ENCODE peak calls at places on chromosomes 4 and X, in four cellular contexts. Q is IMR-90, Z is H1, I is mesendoderm. A is an unnamed sample.

GRCh38 chr4:1910643-1911042 is 39.5 kb downstream of the NSD2 start:
- DNase-seq in I (peak; percentile 80), Q (peak; percentile 66), Z (peak; percentile 64), A (peak; percentile 62)

GRCh38 chrX:93673869-93674271 is at the start of gene FAM133A:
- DNase-seq in Z (no peak), I (no peak), Q (peak; percentile 4), A (no peak)

GRCh38 chr4:125043453-125043852 is 271.3 kb upstream of the FAT4 start:
- DNase-seq in I (no peak), Z (no peak), Q (no peak), A (no peak)

GRCh38 chr4:128600410-128600809 is 209.1 kb upstream of the JADE1 start:
- DNase-seq in I (peak; percentile 21), Q (peak; percentile 25), Z (peak; percentile 31), A (no peak)

GRCh38 chr4:94650129-94650495 is 107.6 kb upstream of the BMPR1B start:
- DNase-seq in Z (no peak), Q (no peak), I (no peak), A (no peak)

GRCh38 chr4:102825261-102826071 is 1.9 kb downstream of the UBE2D3 start:
- DNase-seq in Z (no peak), Q (peak; percentile 73), I (peak; percentile 83), A (peak; percentile 50)

GRCh38 chrX:114097866-114098265 is 486.0 kb upstream of the HTR2C start:
- DNase-seq in Z (no peak), I (peak; percentile 76), Q (no peak), A (no peak)

GRCh38 chr4:185774815-185775684 is 36.9 kb downstream of the SORBS2 start:
- DNase-seq in Z (no peak), I (peak; percentile 36), Q (peak; percentile 74), A (no peak)

GRCh38 chr4:141347738-141348524 is 127.2 kb downstream of the ZNF330 start:
- DNase-seq in Q (peak; percentile 28), Z (no peak), I (no peak), A (no peak)

GRCh38 chr4:151921811-151922210 is 161.0 kb upstream of the GATB start:
- DNase-seq in Q (peak; percentile 46), Z (no peak), I (no peak), A (no peak)

GRCh38 chr4:149549911-149550310 is 265.7 kb downstream of the IQCM start:
- DNase-seq in I (peak; percentile 80), Z (no peak), Q (no peak), A (peak; percentile 62)

GRCh38 chr4:121139533-121140222 is 24.4 kb downstream of the TNIP3 start:
- DNase-seq in I (no peak), Z (no peak), Q (peak; percentile 89), A (no peak)

GRCh38 chr4:101594588-101594987 is 195.9 kb upstream of the BANK1 start:
- DNase-seq in Q (no peak), Z (no peak), I (no peak), A (no peak)

GRCh38 chr4:113815826-113816225 is 54.3 kb upstream of the CAMK2D start:
- DNase-seq in I (no peak), Q (no peak), Z (no peak), A (no peak)

GRCh38 chr4:101345596-101346311 is 1.6 kb downstream of the PPP3CA start:
- DNase-seq in Q (peak; percentile 39), I (peak; percentile 81), Z (peak; percentile 55), A (peak; percentile 42)

GRCh38 chr4:30770049-30770549 is 49.9 kb downstream of the PCDH7 start:
- DNase-seq in Q (peak; percentile 41), I (no peak), Z (no peak), A (no peak)

GRCh38 chr4:101205878-101206277 is 141.4 kb downstream of the PPP3CA start:
- DNase-seq in I (peak; percentile 24), Z (no peak), Q (peak; percentile 63), A (no peak)

GRCh38 chr4:88908003-88908402 is 149.0 kb downstream of the FAM13A start:
- DNase-seq in Q (peak; percentile 58), Z (no peak), I (no peak), A (no peak)
- H3K56ac ChIP-seq in Q (no peak overlapping the region), Z (no peak overlapping the region), I (no peak overlapping the region), A (no peak overlapping the region)

DNA sequence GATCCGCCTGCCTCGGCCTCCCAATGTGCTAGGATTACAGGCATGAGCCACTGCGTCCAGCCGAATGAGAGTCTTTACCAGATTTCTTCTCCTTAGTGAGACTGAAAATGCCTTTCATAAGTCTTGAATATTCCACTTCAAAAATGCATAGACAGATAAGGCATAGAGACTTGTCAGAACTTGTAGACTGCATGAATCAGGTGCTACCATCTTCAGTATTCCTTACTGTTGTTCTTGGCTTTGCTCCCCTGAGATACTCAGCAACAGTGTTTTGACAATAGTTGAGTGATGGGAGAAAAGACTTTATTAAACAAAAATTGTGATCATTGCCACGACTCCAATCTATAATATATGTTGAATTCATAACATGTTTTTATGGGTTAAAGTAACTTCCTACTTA is 11.0 kb downstream of the TKTL2 start:
- DNase-seq in I (no peak), Z (no peak), Q (no peak), A (no peak)
- H3K56ac ChIP-seq in I (no peak overlapping the region), Z (no peak overlapping the region), Q (no peak overlapping the region), A (no peak overlapping the region)

GRCh38 chrX:39693298-39693697 is 404.5 kb downstream of the BCOR start:
- DNase-seq in I (peak; percentile 70), Z (no peak), Q (no peak), A (no peak)
- H3K56ac ChIP-seq in I (peak overlapping the region; percentile 56), Z (no peak overlapping the region), Q (no peak overlapping the region), A (no peak overlapping the region)

GRCh38 chr4:4981827-4982226 is 37.4 kb downstream of the CYTL1 start:
- DNase-seq in Z (no peak), I (no peak), Q (no peak), A (no peak)
- H3K56ac ChIP-seq in Z (no peak overlapping the region), I (no peak overlapping the region), Q (no peak overlapping the region), A (no peak overlapping the region)

GRCh38 chr4:3716034-3716875 is 49.9 kb upstream of the ADRA2C start:
- DNase-seq in Q (no peak), Z (no peak), I (no peak), A (no peak)
- H3K56ac ChIP-seq in Q (no peak overlapping the region), Z (no peak overlapping the region), I (no peak overlapping the region), A (no peak overlapping the region)

A was measured in H9.